ENCODE peak calls at places on chromosomes 16 and 17, in four cellular contexts. H is neural progenitor cell, Q is thoracic aorta, M is breast epithelium. Z is an unnamed sample.
A peak's percentile ranks its signal among the peaks of the same experiment; 100 is the strongest.

GRCh38 chr16:21565816-21566669 is 33.3 kb upstream of the METTL9 start:
- DNase-seq in Q (no peak), M (no peak), H (no peak), Z (no peak)

GRCh38 chr17:6523330-6523729 is 33.0 kb downstream of the PITPNM3 start:
- DNase-seq in M (no peak), Q (no peak), H (no peak), Z (no peak)

GRCh38 chr17:82449136-82449882 is 1.2 kb downstream of the CYBC1 start:
- DNase-seq in H (peak; percentile 27), M (no peak), Q (no peak), Z (no peak)

GRCh38 chr17:37650419-37651003 is 7.3 kb upstream of the DDX52 start:
- DNase-seq in H (peak; percentile 74), M (no peak), Q (no peak), Z (peak; percentile 9)

GRCh38 chr17:6453279-6454024 is 9.2 kb downstream of the PIMREG start:
- DNase-seq in Q (no peak), H (no peak), M (no peak), Z (no peak)

GRCh38 chr16:86294535-86294934 is 215.8 kb upstream of the FOXF1 start:
- DNase-seq in M (no peak), Q (no peak), H (no peak), Z (no peak)

GRCh38 chr17:55168970-55169687 is 95.6 kb upstream of the HLF start:
- DNase-seq in M (no peak), H (no peak), Q (no peak), Z (no peak)

GRCh38 chr17:71329310-71330098 is 791.3 kb upstream of the SOX9 start:
- DNase-seq in M (no peak), H (no peak), Q (no peak), Z (no peak)

GRCh38 chr17:76232342-76232741 is 8.0 kb downstream of the RNF157 start:
- DNase-seq in H (no peak), Q (no peak), M (no peak), Z (peak; percentile 76)

GRCh38 chr16:50245417-50246298 is 20.7 kb upstream of the ADCY7 start:
- DNase-seq in Q (no peak), M (peak; percentile 16), H (peak; percentile 60), Z (no peak)

GRCh38 chr16:1779234-1779701 is 3.1 kb downstream of the SPSB3 start:
- DNase-seq in M (no peak), H (no peak), Q (no peak), Z (no peak)

GRCh38 chr17:59899099-59899498 is 6.2 kb downstream of the RPS6KB1 start:
- DNase-seq in M (peak; percentile 15), H (no peak), Q (no peak), Z (no peak)

GRCh38 chr17:46787478-46787877 is 31.0 kb downstream of the WNT3 start:
- DNase-seq in M (no peak), H (no peak), Q (no peak), Z (no peak)

GRCh38 chr16:73185737-73186136 is 137.8 kb upstream of the ZFHX3 start:
- DNase-seq in M (no peak), H (no peak), Q (no peak), Z (no peak)

GRCh38 chr17:28076138-28076537 is 33.7 kb downstream of the NLK start:
- DNase-seq in H (no peak), M (no peak), Q (no peak), Z (no peak)

GRCh38 chr17:51434434-51435170 is 174.3 kb downstream of the UTP18 start:
- DNase-seq in H (no peak), Q (no peak), M (no peak), Z (no peak)

GRCh38 chr16:19136549-19137196 is 22.9 kb downstream of the ITPRIPL2 start:
- DNase-seq in Q (no peak), M (no peak), H (no peak), Z (no peak)

GRCh38 chr16:609984-610383 is 20.1 kb downstream of the RAB40C start:
- DNase-seq in H (no peak), Q (no peak), M (no peak), Z (no peak)

GRCh38 chr17:20094777-20095176 is 85.6 kb downstream of the SPECC1 start:
- DNase-seq in H (no peak), Q (no peak), M (no peak), Z (no peak)

GRCh38 chr17:70848785-70849184 is 679.5 kb downstream of the KCNJ2 start:
- DNase-seq in Q (no peak), H (no peak), M (no peak), Z (peak; percentile 9)

GRCh38 chr16:54244061-54244886 is 42.3 kb downstream of the IRX3 start:
- DNase-seq in Q (no peak), H (no peak), M (no peak), Z (no peak)

GRCh38 chr16:86072328-86073102 is 173.6 kb downstream of the IRF8 start:
- DNase-seq in H (peak; percentile 78), M (no peak), Q (no peak), Z (peak; percentile 6)

GRCh38 chr17:16872836-16873653 is 98.9 kb downstream of the TNFRSF13B start:
- DNase-seq in H (peak; percentile 71), M (no peak), Q (no peak), Z (no peak)

GRCh38 chr17:38510424-38511125 is 82.3 kb downstream of the ARHGAP23 start:
- DNase-seq in H (peak; percentile 94), M (no peak), Q (no peak), Z (no peak)

GRCh38 chr17:17681744-17682292 is 560 bp downstream of the RAI1 start:
- DNase-seq in Q (no peak), H (peak; percentile 68), M (no peak), Z (no peak)

GRCh38 chr16:66923247-66923851 is 2.0 kb downstream of the RRAD start:
- DNase-seq in Q (no peak), M (no peak), H (no peak), Z (no peak)

GRCh38 chr17:72705905-72706395 is 386.5 kb downstream of the SLC39A11 start:
- DNase-seq in Q (no peak), H (no peak), M (no peak), Z (no peak)

GRCh38 chr17:46979023-46979870 is at the start of gene RPRML:
- DNase-seq in Q (no peak), M (no peak), H (peak; percentile 77), Z (no peak)

GRCh38 chr16:53893731-53894435 is 189.9 kb downstream of the FTO start:
- DNase-seq in M (peak; percentile 50), H (no peak), Q (no peak), Z (peak; percentile 34)

GRCh38 chr16:2512920-2513404 is 790 bp upstream of the ATP6V0C start:
- DNase-seq in H (peak; percentile 67), Q (no peak), M (no peak), Z (no peak)

GRCh38 chr17:19744492-19744891 is 3.6 kb downstream of the ALDH3A1 start:
- DNase-seq in M (no peak), H (no peak), Q (no peak), Z (no peak)

GRCh38 chr17:30380643-30381419 is 2.1 kb downstream of the CPD start:
- DNase-seq in M (no peak), Q (no peak), H (no peak), Z (no peak)
- H3K4me3 ChIP-seq in M (peak overlapping the region; percentile 90), Q (peak overlapping the region; percentile 89), H (peak overlapping the region; percentile 86), Z (peak overlapping the region; percentile 78)

GRCh38 chr17:48644910-48645557 is 18.9 kb upstream of the HOXB9 start:
- DNase-seq in H (peak; percentile 1), Q (no peak), M (no peak), Z (no peak)
- H3K27me3 ChIP-seq in H (peaks cover 100% of the 10 kb centered on the region), Q (peaks cover 24% of the 10 kb centered on the region), M (peaks cover 18% of the 10 kb centered on the region), Z (peaks cover 64% of the 10 kb centered on the region)

DNA sequence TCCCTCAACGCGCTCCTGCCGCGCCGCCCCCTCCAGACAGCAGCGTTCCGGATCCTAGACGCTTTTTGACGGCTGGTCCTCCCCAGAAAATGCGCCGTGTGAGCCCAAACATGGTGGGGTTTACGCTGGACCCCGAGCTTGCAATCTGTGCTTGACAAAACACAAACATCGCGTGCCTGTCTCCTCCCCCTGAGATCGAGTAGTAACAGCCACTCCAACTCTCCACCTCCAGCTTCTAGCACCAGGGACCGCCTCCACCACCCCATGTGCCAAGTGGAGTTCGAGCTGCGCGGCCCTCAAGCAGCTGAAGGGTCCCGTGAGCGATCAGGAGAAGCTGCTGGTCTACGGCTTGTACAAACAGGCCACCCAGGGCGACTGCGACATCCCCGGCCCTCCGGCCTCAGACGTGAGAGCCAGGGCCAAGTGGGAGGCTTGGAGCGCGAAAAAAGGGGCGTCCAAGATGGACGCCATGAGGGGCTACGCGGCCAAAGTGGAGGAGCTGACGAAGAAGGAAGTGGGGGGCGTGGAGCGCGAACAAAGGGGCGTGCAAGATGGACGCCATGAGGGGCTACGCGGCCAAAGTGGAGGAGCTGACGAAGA is 656 bp upstream of the GEMIN4 start:
- DNase-seq in Q (peak; percentile 46), H (peak; percentile 36), M (peak; percentile 68), Z (no peak)
- H3K4me3 ChIP-seq in Q (peak overlapping the region; percentile 79), H (peak overlapping the region; percentile 64), M (peak overlapping the region; percentile 68), Z (peak overlapping the region; percentile 69)

DNA sequence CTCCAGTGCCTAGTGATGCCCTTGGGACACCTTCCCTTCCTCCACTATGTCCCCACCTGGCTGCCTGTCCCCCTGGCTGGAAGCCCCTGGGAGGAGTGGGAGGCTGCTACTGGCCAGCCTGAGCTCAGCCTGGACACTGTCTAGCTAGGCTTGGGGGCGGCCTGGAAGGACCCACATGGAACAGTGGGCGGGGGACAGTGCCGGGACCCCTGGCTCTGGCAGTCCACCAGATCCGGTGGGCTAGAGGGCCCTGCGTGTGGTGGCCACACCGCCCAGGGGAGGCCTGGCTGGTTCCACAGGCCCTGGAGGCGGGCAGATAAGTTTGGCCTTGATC is 388.0 kb upstream of the TNRC6C start:
- DNase-seq in H (no peak), Q (no peak), M (no peak), Z (no peak)
- H3K27me3 ChIP-seq in H (no peaks in the 10 kb centered on the region), Q (no peaks in the 10 kb centered on the region), M (no peaks in the 10 kb centered on the region), Z (peaks cover 20% of the 10 kb centered on the region)

GRCh38 chr17:41419712-41420111 is 4.7 kb downstream of the KRT37 start:
- DNase-seq in M (peak; percentile 89), Q (no peak), H (no peak), Z (no peak)

GRCh38 chr17:41420134-41420533 is 4.3 kb downstream of the KRT37 start:
- DNase-seq in M (peak; percentile 44), Q (no peak), H (no peak), Z (no peak)

GRCh38 chr17:41424111-41424635 is at the start of gene KRT37:
- DNase-seq in M (no peak), H (no peak), Q (no peak), Z (no peak)

GRCh38 chr17:41421116-41421515 is 3.3 kb downstream of the KRT37 start:
- DNase-seq in H (no peak), Q (no peak), M (no peak), Z (peak; percentile 64)

GRCh38 chr17:41421617-41422016 is 2.8 kb downstream of the KRT37 start:
- DNase-seq in M (no peak), H (no peak), Q (no peak), Z (no peak)
- H3K4me3 ChIP-seq in M (no peak overlapping the region), H (no peak overlapping the region), Q (no peak overlapping the region), Z (no peak overlapping the region)

DNA sequence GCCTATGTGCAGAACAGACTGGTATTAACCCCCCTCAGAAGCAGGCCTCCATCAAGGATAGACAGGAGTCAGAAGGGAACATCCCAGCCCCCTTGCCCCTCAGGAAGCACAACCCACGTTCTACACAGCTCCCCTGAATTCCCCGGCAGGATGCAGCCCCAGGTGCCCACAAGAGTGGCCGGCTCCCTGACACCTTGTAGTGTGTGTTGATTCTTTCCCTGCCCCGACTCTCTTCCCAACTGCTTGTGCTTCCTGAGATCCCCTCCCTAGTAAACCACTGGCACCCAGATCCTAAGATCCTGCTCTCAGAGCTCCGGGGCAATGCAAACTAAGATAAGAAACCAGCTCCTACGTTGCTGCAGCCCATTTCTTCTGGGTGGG is 34.8 kb upstream of the LITAF start:
- DNase-seq in M (no peak), H (no peak), Q (no peak), Z (no peak)
- H3K27me3 ChIP-seq in M (no peaks in the 10 kb centered on the region), H (no peaks in the 10 kb centered on the region), Q (no peaks in the 10 kb centered on the region), Z (no peaks in the 10 kb centered on the region)